ENCODE peak calls at places on chromosomes 7 and 10, in eight cellular contexts. W is activated naive CD8-positive, alpha-beta T cell treated with anti-CD3 and anti-CD28 coated beads, Interleukin-2, amount 10 ng/mL, durations not matched to agents 7 days and 5 days; T is T-cell; U is CD8-positive, alpha-beta T cell; X is AG09309; R is WTC11; F is H7; H is COR-L47. D is an unnamed sample.

GRCh38 chr10:102511562-102512274 is 7.9 kb downstream of the SUFU start:
- DNase-seq in W (no peak), T (no peak), U (no peak), X (no peak), R (no peak), F (no peak), H (no peak), D (no peak)

GRCh38 chr7:134892002-134892693 is 94.2 kb upstream of the AGBL3 start:
- DNase-seq in W (no peak), T (no peak), U (no peak), X (no peak), R (no peak), F (peak), H (no peak), D (peak)

GRCh38 chr10:70617798-70618568 is 15.4 kb upstream of the PRF1 start:
- DNase-seq in W (no peak), T (no peak), U (no peak), X (peak), R (no peak), F (no peak), H (no peak), D (peak)

GRCh38 chr10:132319853-132320669 is 11.9 kb upstream of the LRRC27 start:
- DNase-seq in W (no peak), T (no peak), U (no peak), X (peak), R (no peak), F (no peak), H (no peak), D (peak)

GRCh38 chr7:114784756-114785155 is 137.1 kb upstream of the MDFIC start:
- DNase-seq in W (no peak), T (no peak), U (no peak), X (no peak), R (no peak), F (no peak), H (no peak), D (no peak)

GRCh38 chr7:109476409-109476808 is 906.7 kb downstream of the DNAJB9 start:
- DNase-seq in W (no peak), T (no peak), U (no peak), X (no peak), R (no peak), F (no peak), H (no peak), D (no peak)

GRCh38 chr7:1742555-1743303 is 72.7 kb downstream of the ELFN1 start:
- DNase-seq in W (peak), T (peak), U (peak), X (no peak), R (no peak), F (peak), H (peak), D (peak)

GRCh38 chr10:28201666-28202400 is 101.0 kb downstream of the MPP7 start:
- DNase-seq in W (no peak), T (no peak), U (no peak), X (no peak), R (no peak), F (no peak), H (no peak), D (peak)

GRCh38 chr10:129690248-129691070 is 223.4 kb downstream of the MGMT start:
- DNase-seq in W (no peak), T (no peak), U (no peak), X (no peak), R (no peak), F (no peak), H (no peak), D (no peak)

GRCh38 chr10:26746111-26746510 is 48.6 kb downstream of the PDSS1 start:
- DNase-seq in W (no peak), T (no peak), U (no peak), X (no peak), R (no peak), F (no peak), H (no peak), D (no peak)

GRCh38 chr10:79070611-79071534 is 2.1 kb downstream of the ZMIZ1 start:
- DNase-seq in W (peak), T (no peak), U (no peak), X (peak), R (peak), F (peak), H (peak), D (peak)

GRCh38 chr7:77800730-77801129 is 2.2 kb downstream of the PHTF2 start:
- DNase-seq in W (no peak), T (no peak), U (no peak), X (no peak), R (no peak), F (no peak), H (no peak), D (no peak)

GRCh38 chr10:10642741-10643280 is 374.9 kb upstream of the CELF2 start:
- DNase-seq in W (no peak), T (no peak), U (no peak), X (no peak), R (peak), F (no peak), H (no peak), D (no peak)

GRCh38 chr7:140260338-140260737 is 83.6 kb upstream of the KDM7A start:
- DNase-seq in W (no peak), T (no peak), U (no peak), X (no peak), R (no peak), F (no peak), H (no peak), D (no peak)

GRCh38 chr7:156640949-156641485 is 443 bp downstream of the RNF32 start:
- DNase-seq in W (no peak), T (no peak), U (peak), X (no peak), R (no peak), F (no peak), H (peak), D (peak)

GRCh38 chr10:31157125-31157983 is 125.7 kb upstream of the ZNF438 start:
- DNase-seq in W (no peak), T (no peak), U (no peak), X (no peak), R (no peak), F (no peak), H (peak), D (peak)

GRCh38 chr7:137836113-137836509 is 10.7 kb downstream of the DGKI start:
- DNase-seq in W (no peak), T (no peak), U (no peak), X (no peak), R (no peak), F (no peak), H (no peak), D (peak)

GRCh38 chr7:25625316-25625715 is 397.0 kb upstream of the NPVF start:
- DNase-seq in W (no peak), T (no peak), U (no peak), X (no peak), R (no peak), F (no peak), H (no peak), D (no peak)

GRCh38 chr7:44225566-44226395 is 25.0 kb downstream of the YKT6 start:
- DNase-seq in W (no peak), T (no peak), U (no peak), X (no peak), R (no peak), F (no peak), H (peak), D (no peak)

GRCh38 chr7:15462721-15463389 is 99.0 kb downstream of the AGMO start:
- DNase-seq in W (no peak), T (no peak), U (no peak), X (no peak), R (no peak), F (no peak), H (no peak), D (no peak)

GRCh38 chr7:115618676-115619075 is 411.9 kb downstream of the TFEC start:
- DNase-seq in W (no peak), T (no peak), U (no peak), X (peak), R (no peak), F (no peak), H (no peak), D (peak)